ENCODE peak calls at places on chromosome 14, in six cellular contexts. Z, L, Y, K, D and U are unnamed samples.

GRCh38 chr14:24801024-24801423 is 167.0 kb upstream of the GZMB start:
- DNase-seq in K (no peak), Z (no peak), Y (no peak), L (no peak), D (no peak), U (no peak)

GRCh38 chr14:33454022-33454645 is 496.7 kb downstream of the EGLN3 start:
- DNase-seq in Z (no peak), L (no peak), K (no peak), D (no peak), Y (no peak), U (no peak)

GRCh38 chr14:73613419-73613963 is 1.2 kb downstream of the ACOT6 start:
- DNase-seq in Y (no peak), D (no peak), Z (no peak), K (no peak), L (no peak), U (no peak)

GRCh38 chr14:68908201-68908600 is 70.9 kb downstream of the ACTN1 start:
- DNase-seq in D (no peak), Z (no peak), Y (no peak), K (no peak), L (no peak), U (no peak)

GRCh38 chr14:93571275-93571674 is 140.5 kb downstream of the UNC79 start:
- DNase-seq in K (no peak), D (no peak), Z (no peak), Y (no peak), L (no peak), U (no peak)

GRCh38 chr14:36579573-36580140 is 2.8 kb downstream of the NKX2-8 start:
- DNase-seq in Z (peak; percentile 44), D (no peak), K (no peak), Y (no peak), L (no peak), U (no peak)

GRCh38 chr14:73188501-73188903 is 48.8 kb upstream of the PAPLN start:
- DNase-seq in D (peak; percentile 84), Z (no peak), K (no peak), Y (no peak), L (no peak), U (peak; percentile 60)

GRCh38 chr14:49679271-49679670 is 8.7 kb downstream of the POLE2 start:
- DNase-seq in L (no peak), Y (no peak), D (peak; percentile 13), Z (no peak), K (no peak), U (no peak)

GRCh38 chr14:61153914-61154545 is 127.1 kb downstream of the TMEM30B start:
- DNase-seq in Z (peak; percentile 19), Y (no peak), D (no peak), K (no peak), L (no peak), U (no peak)

GRCh38 chr14:104929268-104930230 is 4.9 kb downstream of the PLD4 start:
- DNase-seq in L (no peak), D (no peak), Z (no peak), Y (no peak), K (no peak), U (no peak)

GRCh38 chr14:96261053-96261452 is 5.0 kb downstream of the BDKRB1 start:
- DNase-seq in Z (no peak), K (no peak), D (no peak), L (no peak), Y (no peak), U (no peak)

GRCh38 chr14:89314274-89314673 is 102.8 kb downstream of the FOXN3 start:
- DNase-seq in Y (no peak), L (no peak), Z (no peak), D (no peak), K (no peak), U (no peak)

GRCh38 chr14:95514131-95515079 is 2.0 kb downstream of the SYNE3 start:
- DNase-seq in Y (peak; percentile 4), D (no peak), K (no peak), Z (no peak), L (no peak), U (no peak)

GRCh38 chr14:91103116-91103515 is 10.8 kb upstream of the DGLUCY start:
- DNase-seq in Z (no peak), L (no peak), D (no peak), Y (no peak), K (no peak), U (no peak)

GRCh38 chr14:75399819-75400678 is 27.8 kb upstream of the JDP2 start:
- DNase-seq in Y (no peak), D (peak; percentile 52), K (no peak), Z (no peak), L (peak; percentile 94), U (peak; percentile 84)

GRCh38 chr14:101294136-101294535 is 267.2 kb upstream of the DIO3 start:
- DNase-seq in Z (no peak), Y (no peak), L (no peak), D (no peak), K (no peak), U (no peak)

GRCh38 chr14:69048456-69048855 is 69.4 kb upstream of the ACTN1 start:
- DNase-seq in L (no peak), Z (no peak), D (no peak), K (no peak), Y (no peak), U (no peak)

GRCh38 chr14:46245281-46245680 is 406.3 kb downstream of the RPL10L start:
- DNase-seq in K (no peak), D (no peak), Z (no peak), L (no peak), Y (no peak), U (no peak)

GRCh38 chr14:93733231-93733630 is 55.1 kb downstream of the PRIMA1 start:
- DNase-seq in Z (no peak), D (no peak), Y (no peak), L (no peak), K (no peak), U (no peak)

GRCh38 chr14:106883218-106883692 is 1356.9 kb downstream of the TMEM121 start:
- DNase-seq in Z (no peak), L (no peak), D (peak; percentile 1), K (no peak), Y (no peak), U (peak; percentile 36)

GRCh38 chr14:100159865-100160533 is 554 bp upstream of the DEGS2 start:
- DNase-seq in Y (no peak), L (no peak), Z (peak; percentile 46), K (no peak), D (no peak), U (no peak)

GRCh38 chr14:22143360-22143759 is 445.7 kb downstream of the DAD1 start:
- DNase-seq in K (no peak), Z (no peak), D (no peak), Y (no peak), L (no peak), U (peak; percentile 30)

GRCh38 chr14:99393059-99393655 is 87.5 kb downstream of the SETD3 start:
- DNase-seq in Z (peak; percentile 70), D (peak; percentile 46), K (peak; percentile 21), Y (peak; percentile 42), L (no peak), U (peak; percentile 53)

GRCh38 chr14:29653303-29653702 is 274.3 kb downstream of the PRKD1 start:
- DNase-seq in D (no peak), Y (no peak), L (no peak), K (no peak), Z (no peak), U (no peak)

GRCh38 chr14:31884776-31885379 is 192.2 kb upstream of the ARHGAP5 start:
- DNase-seq in K (no peak), L (no peak), Z (no peak), D (peak; percentile 53), Y (no peak), U (no peak)

GRCh38 chr14:103894723-103895059 is 33.6 kb upstream of the TDRD9 start:
- DNase-seq in L (no peak), Z (no peak), D (no peak), K (no peak), Y (no peak), U (no peak)

GRCh38 chr14:90412058-90412457 is 15.2 kb downstream of the CALM1 start:
- DNase-seq in Z (no peak), Y (no peak), L (no peak), D (no peak), K (no peak), U (no peak)

GRCh38 chr14:73263606-73264005 is 26.3 kb downstream of the PAPLN start:
- DNase-seq in Z (no peak), K (no peak), D (no peak), L (no peak), Y (no peak), U (no peak)

GRCh38 chr14:32896979-32897723 is 41.5 kb upstream of the NPAS3 start:
- DNase-seq in L (no peak), K (no peak), Y (no peak), Z (no peak), D (peak; percentile 44), U (peak; percentile 45)

GRCh38 chr14:24146622-24146977 is 190 bp upstream of the PSME2 start:
- DNase-seq in Z (peak; percentile 99), K (peak; percentile 65), D (peak; percentile 99), Y (peak; percentile 95), L (peak; percentile 96), U (peak; percentile 100)

GRCh38 chr14:54597795-54598443 is 31.0 kb downstream of the SAMD4A start:
- DNase-seq in D (no peak), Y (no peak), L (no peak), K (no peak), Z (no peak), U (peak; percentile 53)

GRCh38 chr14:91163316-91163715 is 49.4 kb downstream of the DGLUCY start:
- DNase-seq in L (peak; percentile 59), Z (no peak), D (no peak), Y (no peak), K (no peak), U (no peak)

GRCh38 chr14:79542121-79542520 is 669.2 kb downstream of the DIO2 start:
- DNase-seq in Z (no peak), Y (no peak), D (peak; percentile 16), K (no peak), L (no peak), U (no peak)

GRCh38 chr14:90331497-90332270 is at the start of gene NRDE2:
- DNase-seq in D (peak; percentile 97), Y (peak; percentile 99), L (peak; percentile 100), K (peak; percentile 99), Z (peak; percentile 100), U (peak; percentile 99)

GRCh38 chr14:100096656-100097055 is 31.4 kb downstream of the EVL start:
- DNase-seq in K (no peak), Y (no peak), Z (no peak), D (peak; percentile 68), L (no peak), U (no peak)